ENCODE peak calls at places on chromosomes 2 and 18, in four cellular contexts. T, C, K and S are unnamed samples.

GRCh38 chr2:45009928-45010705 is 865 bp upstream of the SIX2 start:
- DNase-seq in T (peak; percentile 69), C (peak; percentile 40), K (no peak), S (no peak)

GRCh38 chr2:147125145-147125544 is 719.7 kb upstream of the ACVR2A start:
- DNase-seq in T (no peak), C (no peak), K (no peak), S (no peak)

GRCh38 chr2:866887-867286 is 83.8 kb upstream of the SNTG2 start:
- DNase-seq in T (no peak), C (no peak), K (no peak), S (peak; percentile 20)

GRCh38 chr2:30621836-30622235 is 174.8 kb downstream of the LCLAT1 start:
- DNase-seq in T (no peak), C (no peak), K (no peak), S (no peak)

GRCh38 chr2:105796131-105796638 is 51.5 kb downstream of the NCK2 start:
- DNase-seq in T (no peak), C (peak; percentile 28), K (peak; percentile 55), S (no peak)

GRCh38 chr18:7164610-7165009 is 47.0 kb upstream of the LAMA1 start:
- DNase-seq in T (peak; percentile 6), C (no peak), K (no peak), S (no peak)

GRCh38 chr2:27428978-27429541 is 629 bp downstream of the NRBP1 start:
- DNase-seq in T (peak; percentile 83), C (peak; percentile 91), K (peak; percentile 80), S (peak; percentile 89)

GRCh38 chr2:42196403-42197267 is 27.5 kb downstream of the EML4 start:
- DNase-seq in T (peak; percentile 46), C (peak; percentile 79), K (peak; percentile 21), S (peak; percentile 53)

GRCh38 chr2:20666364-20667150 is at the start of gene GDF7:
- DNase-seq in T (no peak), C (no peak), K (peak; percentile 38), S (peak; percentile 70)

GRCh38 chr2:157468931-157469708 is 25.2 kb upstream of the CYTIP start:
- DNase-seq in T (no peak), C (no peak), K (no peak), S (no peak)

GRCh38 chr18:26547302-26548143 is 830 bp downstream of the KCTD1 start:
- DNase-seq in T (peak; percentile 44), C (peak; percentile 76), K (peak; percentile 75), S (peak; percentile 86)

GRCh38 chr2:20382965-20383800 is 32.5 kb upstream of the PUM2 start:
- DNase-seq in T (no peak), C (no peak), K (no peak), S (no peak)

GRCh38 chr2:23549051-23549450 is 164.1 kb downstream of the KLHL29 start:
- DNase-seq in T (no peak), C (no peak), K (no peak), S (no peak)

GRCh38 chr2:144519934-144520717 is at the start of gene ZEB2:
- DNase-seq in T (peak; percentile 22), C (peak; percentile 60), K (peak; percentile 39), S (peak; percentile 45)

GRCh38 chr2:19775838-19776237 is 125.9 kb downstream of the TTC32 start:
- DNase-seq in T (no peak), C (no peak), K (no peak), S (no peak)

GRCh38 chr2:25036221-25036559 is 5.7 kb upstream of the EFR3B start:
- DNase-seq in T (no peak), C (peak; percentile 75), K (no peak), S (no peak)

GRCh38 chr18:5294113-5294617 is 1.4 kb downstream of the ZBTB14 start:
- DNase-seq in T (no peak), C (peak; percentile 7), K (peak; percentile 66), S (no peak)

GRCh38 chr2:49988301-49988700 is 834.0 kb upstream of the FSHR start:
- DNase-seq in T (no peak), C (no peak), K (no peak), S (no peak)

GRCh38 chr2:191938779-191939178 is 91.9 kb upstream of the CAVIN2 start:
- DNase-seq in T (no peak), C (no peak), K (no peak), S (no peak)

GRCh38 chr18:69885841-69886531 is 61.7 kb downstream of the CD226 start:
- DNase-seq in T (no peak), C (no peak), K (peak; percentile 67), S (no peak)

GRCh38 chr2:226873826-226874225 is 38.0 kb downstream of the RHBDD1 start:
- DNase-seq in T (no peak), C (no peak), K (peak; percentile 56), S (no peak)

GRCh38 chr2:120518819-120519218 is 172.9 kb downstream of the INHBB start:
- DNase-seq in T (no peak), C (no peak), K (no peak), S (no peak)